ENCODE peak calls at places on chromosomes 7 and 10, in five cellular contexts. O is transverse colon, T is lung, Y is cardiac fibroblast, S is NT2/D1. E is an unnamed sample.

GRCh38 chr10:88810196-88810961 is 7.8 kb downstream of the LIPM start:
- DNase-seq in O (no peak), T (peak), Y (peak), S (peak), E (peak)

GRCh38 chr7:45421826-45422225 is 152.3 kb upstream of the ADCY1 start:
- DNase-seq in T (no peak), O (no peak), Y (no peak), S (no peak), E (no peak)

GRCh38 chr7:138459300-138460175 is 521 bp upstream of the TRIM24 start:
- DNase-seq in S (peak), O (peak), T (peak), Y (peak), E (peak)

GRCh38 chr7:25495342-25495855 is 267.1 kb upstream of the NPVF start:
- DNase-seq in Y (no peak), S (no peak), T (no peak), O (no peak), E (no peak)

GRCh38 chr10:96740579-96741281 is 20.4 kb upstream of the PIK3AP1 start:
- DNase-seq in T (peak), O (peak), S (no peak), Y (no peak), E (peak)

GRCh38 chr7:14021069-14021468 is 31.6 kb upstream of the ETV1 start:
- DNase-seq in T (no peak), Y (peak), S (no peak), O (no peak), E (peak)

GRCh38 chr7:47228386-47229014 is 353.4 kb downstream of the TNS3 start:
- DNase-seq in Y (no peak), O (no peak), S (peak), T (no peak), E (no peak)

GRCh38 chr7:55021951-55022617 is 3.3 kb downstream of the EGFR start:
- DNase-seq in O (no peak), S (no peak), T (no peak), Y (peak), E (no peak)

GRCh38 chr10:71268247-71268691 is 50.8 kb upstream of the SLC29A3 start:
- DNase-seq in Y (peak), T (no peak), S (no peak), O (no peak), E (peak)

GRCh38 chr7:29106128-29106988 is 40.0 kb downstream of the CPVL start:
- DNase-seq in O (no peak), T (peak), Y (peak), S (peak), E (peak)

GRCh38 chr10:133379152-133379800 is at the start of gene PAOX:
- DNase-seq in Y (peak), S (no peak), O (peak), T (peak), E (peak)

GRCh38 chr7:15820319-15820718 is 133.8 kb upstream of the MEOX2 start:
- DNase-seq in Y (no peak), O (no peak), S (no peak), T (no peak), E (no peak)

GRCh38 chr7:32222251-32222900 is 152.2 kb upstream of the PDE1C start:
- DNase-seq in Y (no peak), T (no peak), S (no peak), O (no peak), E (no peak)

GRCh38 chr10:21452203-21452602 is 73.3 kb downstream of the SKIDA1 start:
- DNase-seq in S (no peak), T (no peak), O (no peak), Y (peak), E (peak)

GRCh38 chr7:156207306-156207705 is 395.0 kb upstream of the SHH start:
- DNase-seq in S (no peak), Y (no peak), T (no peak), O (no peak), E (no peak)

GRCh38 chr7:155578016-155578415 is 31.7 kb upstream of the CNPY1 start:
- DNase-seq in S (no peak), Y (no peak), O (no peak), T (no peak), E (no peak)

GRCh38 chr10:123958221-123958620 is 66.6 kb upstream of the CPXM2 start:
- DNase-seq in Y (no peak), T (no peak), O (no peak), S (no peak), E (no peak)

GRCh38 chr10:17199351-17199804 is 2.1 kb downstream of the TRDMT1 start:
- DNase-seq in O (no peak), S (no peak), T (no peak), Y (peak), E (peak)

GRCh38 chr10:67853512-67853911 is 15.5 kb upstream of the DNAJC12 start:
- DNase-seq in O (no peak), T (no peak), Y (no peak), S (no peak), E (no peak)

GRCh38 chr7:44748042-44748947 is at the start of gene ZMIZ2:
- DNase-seq in T (peak), S (peak), O (peak), Y (peak), E (peak)

GRCh38 chr7:75739796-75740672 is 1.3 kb upstream of the HIP1 start:
- DNase-seq in T (no peak), S (no peak), Y (peak), O (no peak), E (peak)

GRCh38 chr10:115001506-115002381 is 63.7 kb downstream of the TRUB1 start:
- DNase-seq in O (no peak), Y (no peak), S (no peak), T (no peak), E (peak)

GRCh38 chr7:121544726-121545125 is 148.6 kb upstream of the FAM3C start:
- DNase-seq in O (no peak), T (no peak), Y (peak), S (no peak), E (peak)

GRCh38 chr10:28463676-28464395 is 69.1 kb upstream of the WAC start:
- DNase-seq in T (peak), S (no peak), O (peak), Y (no peak), E (no peak)

GRCh38 chr10:103564799-103565365 is 71.4 kb downstream of the NEURL1 start:
- DNase-seq in S (peak), O (peak), Y (peak), T (no peak), E (peak)

DNA sequence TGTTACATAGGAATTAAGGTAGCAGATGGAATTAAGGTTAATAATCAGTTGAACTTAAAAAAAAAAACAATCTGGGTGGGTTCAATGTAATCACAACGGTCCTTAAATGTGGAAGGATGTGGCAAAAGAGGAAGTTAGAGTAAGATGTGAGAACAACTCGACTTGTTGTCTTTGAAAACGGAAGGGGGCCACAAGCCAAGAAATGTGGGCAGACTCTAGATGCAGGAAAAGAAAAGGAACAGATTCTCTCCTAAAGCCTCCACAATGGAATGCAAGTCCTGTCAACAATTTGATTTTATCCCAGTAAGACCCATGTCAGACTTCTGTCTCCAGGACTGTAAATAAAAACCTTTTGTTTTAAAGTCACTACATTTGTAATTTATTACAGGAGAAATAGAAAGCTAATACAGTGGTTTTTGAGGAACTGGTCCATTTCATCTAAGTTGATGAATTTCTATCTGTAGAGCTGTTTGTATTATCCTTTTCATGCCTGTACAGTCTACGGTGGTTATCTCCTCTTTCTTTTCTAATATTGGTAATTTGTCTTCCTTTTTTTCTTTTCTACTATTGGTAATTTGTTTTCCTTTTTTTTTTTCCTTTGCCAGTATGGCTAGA is 8.6 kb downstream of the MCMBP start:
- DNase-seq in S (no peak), T (no peak), Y (no peak), O (no peak), E (no peak)
- H3K4me3 ChIP-seq in S (no peak), T (no peak), Y (no peak), O (no peak), E (no peak)

GRCh38 chr7:90713628-90714027 is 117.5 kb downstream of the CDK14 start:
- DNase-seq in Y (no peak), T (no peak), S (no peak), O (no peak), E (peak)
- H3K4me3 ChIP-seq in Y (no peak), T (no peak), S (no peak), O (no peak), E (no peak)

GRCh38 chr7:18509491-18509890 is 13.9 kb downstream of the HDAC9 start:
- DNase-seq in S (no peak), T (no peak), Y (no peak), O (no peak), E (no peak)

GRCh38 chr7:18505870-18506460 is 10.4 kb downstream of the HDAC9 start:
- DNase-seq in O (no peak), S (no peak), Y (peak), T (no peak), E (no peak)

GRCh38 chr7:18511351-18511750 is 15.8 kb downstream of the HDAC9 start:
- DNase-seq in O (no peak), Y (no peak), T (no peak), S (no peak), E (no peak)

GRCh38 chr7:18504965-18505364 is 9.4 kb downstream of the HDAC9 start:
- DNase-seq in Y (no peak), S (no peak), O (no peak), T (no peak), E (no peak)

DNA sequence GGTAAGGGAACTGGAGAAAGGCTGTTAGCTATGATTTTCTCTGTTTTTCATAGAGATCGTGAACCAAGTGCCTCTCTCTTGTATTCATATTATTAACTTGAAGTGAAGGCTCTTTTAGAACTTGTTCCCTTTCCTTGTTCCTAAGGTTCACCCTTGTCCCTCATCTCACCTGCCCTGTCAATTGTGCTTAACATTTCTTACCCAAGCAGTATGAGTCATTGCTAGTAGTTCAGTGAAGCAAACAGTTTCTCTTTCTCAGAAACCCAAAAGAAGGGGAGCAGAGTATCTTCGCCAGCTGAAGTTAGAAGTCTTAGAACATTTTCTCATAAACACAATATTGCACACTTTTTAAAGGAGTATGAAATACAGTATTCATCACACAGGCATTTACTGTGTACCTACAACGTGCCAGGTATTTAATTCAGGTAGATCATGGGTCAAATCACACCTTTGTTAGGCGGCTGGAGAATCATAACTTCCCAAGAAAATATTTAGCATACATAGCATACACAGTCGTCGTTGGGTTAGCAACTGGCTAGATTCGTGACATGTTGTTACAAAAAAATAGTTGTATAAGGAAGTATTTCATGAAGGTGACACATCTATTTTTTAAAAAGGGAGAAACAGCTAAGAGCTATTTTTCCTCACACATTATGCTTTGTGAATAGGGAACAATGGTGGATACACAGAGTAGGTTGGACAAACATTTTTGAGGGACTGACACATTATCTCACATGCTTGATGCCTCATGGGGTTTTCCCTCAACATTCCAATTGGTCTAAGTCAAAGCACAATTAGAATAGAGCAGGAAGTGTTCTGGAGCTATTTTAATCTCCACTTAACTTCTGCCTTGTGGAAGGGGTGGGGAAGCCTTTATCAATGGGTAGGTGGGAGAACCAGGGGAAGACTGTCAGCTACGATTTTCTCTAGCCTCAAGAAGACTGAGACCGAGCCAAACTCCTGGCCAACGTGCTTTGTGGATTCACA is 13.2 kb downstream of the HDAC9 start:
- DNase-seq in S (peak), Y (peak), T (no peak), O (no peak), E (peak)
- H3K4me3 ChIP-seq in S (no peak), Y (peak), T (no peak), O (peak), E (peak)

GRCh38 chr10:44180321-44181154 is 204.4 kb downstream of the CXCL12 start:
- DNase-seq in S (no peak), Y (peak), T (no peak), O (no peak), E (peak)
- H3K4me3 ChIP-seq in S (no peak), Y (no peak), T (no peak), O (no peak), E (no peak)

GRCh38 chr7:98927125-98927524 is 48.8 kb downstream of the TRRAP start:
- DNase-seq in T (no peak), S (no peak), O (no peak), Y (no peak), E (no peak)
- H3K4me3 ChIP-seq in T (no peak), S (no peak), O (no peak), Y (no peak), E (no peak)

GRCh38 chr7:19110026-19110777 is 7.2 kb downstream of the TWIST1 start:
- DNase-seq in T (no peak), S (no peak), O (no peak), Y (no peak), E (no peak)
- H3K4me3 ChIP-seq in T (no peak), S (no peak), O (no peak), Y (no peak), E (no peak)

GRCh38 chr10:43390333-43390732 is 18.7 kb downstream of the HNRNPF start:
- DNase-seq in Y (no peak), T (no peak), O (no peak), S (no peak), E (no peak)

GRCh38 chr10:43389867-43390266 is 18.4 kb downstream of the FXYD4 start:
- DNase-seq in T (no peak), O (no peak), Y (no peak), S (no peak), E (no peak)

GRCh38 chr10:43392757-43393156 is 16.2 kb downstream of the HNRNPF start:
- DNase-seq in Y (no peak), O (no peak), S (no peak), T (no peak), E (no peak)

GRCh38 chr10:43393606-43394360 is 15.2 kb downstream of the HNRNPF start:
- DNase-seq in T (no peak), O (no peak), S (no peak), Y (no peak), E (no peak)

DNA sequence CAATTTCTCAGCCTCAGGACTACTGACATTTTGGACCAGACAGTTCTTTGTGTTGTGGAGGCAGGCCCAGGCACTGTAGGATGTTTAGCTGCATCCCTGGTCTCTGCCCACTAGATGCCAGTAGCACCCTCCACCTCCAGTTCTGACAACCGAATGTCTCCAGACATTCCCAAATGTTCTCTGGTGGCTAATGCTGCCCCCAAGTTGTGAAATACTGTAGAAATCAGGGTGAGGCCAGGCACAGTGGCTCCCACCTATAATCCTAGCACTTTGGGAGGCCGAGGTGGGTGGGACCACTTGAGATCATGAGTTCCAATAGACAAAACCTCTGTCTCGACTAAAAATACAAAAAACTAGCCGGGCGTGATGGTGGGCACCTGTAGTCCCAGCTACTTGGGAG is 18.2 kb downstream of the HNRNPF start:
- DNase-seq in Y (peak), T (no peak), O (no peak), S (no peak), E (peak)
- H3K4me3 ChIP-seq in Y (no peak), T (no peak), O (no peak), S (no peak), E (no peak)

DNA sequence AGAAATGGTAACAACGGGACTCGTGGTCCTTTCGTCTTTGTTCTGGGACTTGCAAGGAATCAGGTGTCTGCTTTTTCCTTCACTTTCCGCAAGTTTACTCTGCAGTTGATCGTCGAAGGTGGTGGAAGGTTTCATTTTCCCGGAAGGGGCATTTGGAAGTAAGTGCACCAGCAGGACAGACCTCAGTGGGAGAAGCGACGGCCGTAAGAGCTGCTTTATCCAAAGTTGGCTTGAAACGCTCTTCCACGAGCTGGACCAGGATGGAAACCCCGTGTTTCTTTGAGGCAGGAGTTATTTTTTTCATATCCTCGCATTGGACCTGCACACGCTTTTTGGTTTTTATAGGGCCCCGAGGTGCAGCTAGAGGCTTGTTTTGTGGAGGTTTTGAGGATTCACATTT is 1.2 kb downstream of the BRI3 start:
- DNase-seq in O (no peak), T (no peak), S (no peak), Y (peak), E (no peak)
- H3K4me3 ChIP-seq in O (peak), T (peak), S (peak), Y (peak), E (peak)